ENCODE peak calls at places on chromosome 21, in eight cellular contexts. U is tibial nerve, E is coronary artery, T is right atrium auricular region, P is NCI-H2227 treated with DMSO at 0.1 percent for 48 hours, B is pancreas, L is RCC 7860, S is lung. Z is an unnamed sample.

GRCh38 chr21:44730951-44731579 is 19.7 kb upstream of the TSPEAR start:
- DNase-seq in U (no peak), E (no peak), T (no peak), P (no peak), B (no peak), L (no peak), S (no peak), Z (no peak)

GRCh38 chr21:40118527-40118926 is 251.3 kb downstream of the PCP4 start:
- DNase-seq in U (no peak), E (no peak), T (no peak), P (no peak), B (no peak), L (no peak), S (no peak), Z (no peak)

GRCh38 chr21:32300117-32300681 is 1.5 kb downstream of the MRAP start:
- DNase-seq in U (no peak), E (peak), T (no peak), P (no peak), B (no peak), L (no peak), S (no peak), Z (no peak)

GRCh38 chr21:35476616-35477395 is 427.7 kb upstream of the RUNX1 start:
- DNase-seq in U (no peak), E (no peak), T (no peak), P (no peak), B (no peak), L (no peak), S (no peak), Z (no peak)

GRCh38 chr21:41520560-41521442 is 12.8 kb upstream of the TMPRSS2 start:
- DNase-seq in U (no peak), E (no peak), T (no peak), P (no peak), B (no peak), L (no peak), S (no peak), Z (no peak)

GRCh38 chr21:44013380-44014088 is 1.4 kb downstream of the TRAPPC10 start:
- DNase-seq in U (no peak), E (no peak), T (no peak), P (no peak), B (no peak), L (no peak), S (no peak), Z (no peak)

GRCh38 chr21:46211376-46211775 is 17.2 kb downstream of the LSS start:
- DNase-seq in U (no peak), E (peak), T (no peak), P (no peak), B (no peak), L (no peak), S (no peak), Z (no peak)

GRCh38 chr21:44700101-44701022 is 3.4 kb downstream of the KRTAP10-12 start:
- DNase-seq in U (no peak), E (peak), T (peak), P (no peak), B (no peak), L (no peak), S (no peak), Z (no peak)

GRCh38 chr21:38293113-38293512 is 36.3 kb downstream of the KCNJ15 start:
- DNase-seq in U (no peak), E (no peak), T (no peak), P (no peak), B (no peak), L (no peak), S (no peak), Z (no peak)

GRCh38 chr21:22597660-22598255 is 1599.5 kb downstream of the NCAM2 start:
- DNase-seq in U (no peak), E (no peak), T (no peak), P (no peak), B (no peak), L (no peak), S (no peak), Z (no peak)

GRCh38 chr21:45618846-45619485 is 24.6 kb upstream of the PCBP3 start:
- DNase-seq in U (no peak), E (no peak), T (no peak), P (no peak), B (no peak), L (no peak), S (no peak), Z (no peak)

GRCh38 chr21:34916446-34916845 is 132.7 kb downstream of the RUNX1 start:
- DNase-seq in U (no peak), E (no peak), T (no peak), P (no peak), B (no peak), L (no peak), S (no peak), Z (no peak)

GRCh38 chr21:16216595-16216994 is 486.8 kb downstream of the USP25 start:
- DNase-seq in U (no peak), E (no peak), T (no peak), P (no peak), B (no peak), L (no peak), S (no peak), Z (no peak)

GRCh38 chr21:25369524-25370300 is 237.6 kb downstream of the MRPL39 start:
- DNase-seq in U (no peak), E (no peak), T (no peak), P (no peak), B (no peak), L (peak), S (no peak), Z (no peak)

GRCh38 chr21:41921089-41921819 is 32.6 kb downstream of the C2CD2 start:
- DNase-seq in U (no peak), E (no peak), T (no peak), P (no peak), B (no peak), L (no peak), S (no peak), Z (no peak)

GRCh38 chr21:44348861-44349260 is 4.6 kb upstream of the TRPM2 start:
- DNase-seq in U (no peak), E (no peak), T (no peak), P (no peak), B (no peak), L (no peak), S (no peak), Z (no peak)

GRCh38 chr21:27246741-27247140 is 279.9 kb upstream of the ADAMTS5 start:
- DNase-seq in U (no peak), E (no peak), T (no peak), P (no peak), B (no peak), L (peak), S (no peak), Z (no peak)

GRCh38 chr21:37780991-37781983 is 135.0 kb downstream of the KCNJ6 start:
- DNase-seq in U (no peak), E (no peak), T (no peak), P (no peak), B (no peak), L (no peak), S (no peak), Z (no peak)

GRCh38 chr21:26964379-26964778 is 2.5 kb downstream of the ADAMTS5 start:
- DNase-seq in U (no peak), E (peak), T (peak), P (no peak), B (no peak), L (no peak), S (peak), Z (no peak)

GRCh38 chr21:39004776-39005605 is 178.3 kb downstream of the PSMG1 start:
- DNase-seq in U (no peak), E (no peak), T (peak), P (no peak), B (no peak), L (no peak), S (no peak), Z (no peak)

GRCh38 chr21:27535188-27535587 is 568.3 kb upstream of the ADAMTS5 start:
- DNase-seq in U (no peak), E (no peak), T (no peak), P (no peak), B (no peak), L (no peak), S (no peak), Z (no peak)

GRCh38 chr21:32771134-32771523 is 426 bp downstream of the PAXBP1 start:
- DNase-seq in U (peak), E (peak), T (peak), P (peak), B (peak), L (peak), S (peak), Z (peak)

GRCh38 chr21:31162827-31163226 is 124.6 kb upstream of the KRTAP19-8 start:
- DNase-seq in U (no peak), E (no peak), T (no peak), P (no peak), B (no peak), L (no peak), S (no peak), Z (no peak)